ENCODE peak calls at places on chromosome 18, in five cellular contexts. One of them, this sample, is unnamed.

GRCh38 chr18:59690216-59691045 is 6.8 kb downstream of the CCBE1 start:
- DNase-seq in mesenchymal stem cell: no peak
- DNase-seq in activated CD8-positive, alpha-beta memory T cell treated with anti-CD3 and anti-CD28 coated beads for 1 hour: no peak
- DNase-seq in GM12891: no peak
- DNase-seq in EL: no peak
- DNase-seq in this sample: no peak

GRCh38 chr18:77062518-77063003 is 70.0 kb downstream of the MBP start:
- DNase-seq in mesenchymal stem cell: no peak
- DNase-seq in activated CD8-positive, alpha-beta memory T cell treated with anti-CD3 and anti-CD28 coated beads for 1 hour: no peak
- DNase-seq in GM12891: no peak
- DNase-seq in EL: peak
- DNase-seq in this sample: no peak

GRCh38 chr18:50051288-50051687 is 143.7 kb downstream of the MYO5B start:
- DNase-seq in mesenchymal stem cell: no peak
- DNase-seq in activated CD8-positive, alpha-beta memory T cell treated with anti-CD3 and anti-CD28 coated beads for 1 hour: no peak
- DNase-seq in GM12891: no peak
- DNase-seq in EL: peak
- DNase-seq in this sample: peak

GRCh38 chr18:49399003-49399402 is 61.4 kb downstream of the DYM start:
- DNase-seq in mesenchymal stem cell: peak
- DNase-seq in activated CD8-positive, alpha-beta memory T cell treated with anti-CD3 and anti-CD28 coated beads for 1 hour: no peak
- DNase-seq in GM12891: no peak
- DNase-seq in EL: peak
- DNase-seq in this sample: peak

GRCh38 chr18:13813271-13813849 is 10.6 kb upstream of the MC5R start:
- DNase-seq in mesenchymal stem cell: peak
- DNase-seq in activated CD8-positive, alpha-beta memory T cell treated with anti-CD3 and anti-CD28 coated beads for 1 hour: no peak
- DNase-seq in GM12891: peak
- DNase-seq in EL: peak
- DNase-seq in this sample: peak

GRCh38 chr18:35282353-35282752 is 7.7 kb downstream of the ZSCAN30 start:
- DNase-seq in mesenchymal stem cell: peak
- DNase-seq in activated CD8-positive, alpha-beta memory T cell treated with anti-CD3 and anti-CD28 coated beads for 1 hour: no peak
- DNase-seq in GM12891: no peak
- DNase-seq in EL: peak
- DNase-seq in this sample: peak

GRCh38 chr18:40250218-40250617 is 1704.8 kb upstream of the PIK3C3 start:
- DNase-seq in mesenchymal stem cell: no peak
- DNase-seq in activated CD8-positive, alpha-beta memory T cell treated with anti-CD3 and anti-CD28 coated beads for 1 hour: no peak
- DNase-seq in GM12891: no peak
- DNase-seq in EL: no peak
- DNase-seq in this sample: no peak

GRCh38 chr18:58247363-58247834 is 203.4 kb downstream of the NEDD4L start:
- DNase-seq in mesenchymal stem cell: no peak
- DNase-seq in activated CD8-positive, alpha-beta memory T cell treated with anti-CD3 and anti-CD28 coated beads for 1 hour: no peak
- DNase-seq in GM12891: no peak
- DNase-seq in EL: no peak
- DNase-seq in this sample: no peak

GRCh38 chr18:36942264-36942663 is 113.3 kb downstream of the KIAA1328 start:
- DNase-seq in mesenchymal stem cell: peak
- DNase-seq in activated CD8-positive, alpha-beta memory T cell treated with anti-CD3 and anti-CD28 coated beads for 1 hour: no peak
- DNase-seq in GM12891: peak
- DNase-seq in EL: peak
- DNase-seq in this sample: peak

GRCh38 chr18:24930974-24931373 is 421.0 kb downstream of the ZNF521 start:
- DNase-seq in mesenchymal stem cell: no peak
- DNase-seq in activated CD8-positive, alpha-beta memory T cell treated with anti-CD3 and anti-CD28 coated beads for 1 hour: no peak
- DNase-seq in GM12891: no peak
- DNase-seq in EL: no peak
- DNase-seq in this sample: no peak

GRCh38 chr18:50240083-50240563 is 26.2 kb downstream of the CFAP53 start:
- DNase-seq in mesenchymal stem cell: no peak
- DNase-seq in activated CD8-positive, alpha-beta memory T cell treated with anti-CD3 and anti-CD28 coated beads for 1 hour: no peak
- DNase-seq in GM12891: no peak
- DNase-seq in EL: peak
- DNase-seq in this sample: peak

GRCh38 chr18:78213365-78213994 is 766.1 kb upstream of the SALL3 start:
- DNase-seq in mesenchymal stem cell: no peak
- DNase-seq in activated CD8-positive, alpha-beta memory T cell treated with anti-CD3 and anti-CD28 coated beads for 1 hour: no peak
- DNase-seq in GM12891: no peak
- DNase-seq in EL: no peak
- DNase-seq in this sample: no peak

GRCh38 chr18:23902396-23902795 is 112.2 kb upstream of the TTC39C start:
- DNase-seq in mesenchymal stem cell: no peak
- DNase-seq in activated CD8-positive, alpha-beta memory T cell treated with anti-CD3 and anti-CD28 coated beads for 1 hour: no peak
- DNase-seq in GM12891: no peak
- DNase-seq in EL: no peak
- DNase-seq in this sample: no peak

GRCh38 chr18:49697757-49698595 is 115.4 kb downstream of the ACAA2 start:
- DNase-seq in mesenchymal stem cell: peak
- DNase-seq in activated CD8-positive, alpha-beta memory T cell treated with anti-CD3 and anti-CD28 coated beads for 1 hour: no peak
- DNase-seq in GM12891: no peak
- DNase-seq in EL: peak
- DNase-seq in this sample: no peak

GRCh38 chr18:28075501-28075900 is 101.4 kb downstream of the CDH2 start:
- DNase-seq in mesenchymal stem cell: peak
- DNase-seq in activated CD8-positive, alpha-beta memory T cell treated with anti-CD3 and anti-CD28 coated beads for 1 hour: no peak
- DNase-seq in GM12891: no peak
- DNase-seq in EL: peak
- DNase-seq in this sample: peak

GRCh38 chr18:34866739-34867138 is 156.6 kb downstream of the DTNA start:
- DNase-seq in mesenchymal stem cell: peak
- DNase-seq in activated CD8-positive, alpha-beta memory T cell treated with anti-CD3 and anti-CD28 coated beads for 1 hour: no peak
- DNase-seq in GM12891: no peak
- DNase-seq in EL: peak
- DNase-seq in this sample: peak

GRCh38 chr18:12827588-12827987 is 56.4 kb downstream of the PTPN2 start:
- DNase-seq in mesenchymal stem cell: no peak
- DNase-seq in activated CD8-positive, alpha-beta memory T cell treated with anti-CD3 and anti-CD28 coated beads for 1 hour: no peak
- DNase-seq in GM12891: no peak
- DNase-seq in EL: no peak
- DNase-seq in this sample: no peak

GRCh38 chr18:57727952-57728807 is 74.9 kb downstream of the ATP8B1 start:
- DNase-seq in mesenchymal stem cell: peak
- DNase-seq in activated CD8-positive, alpha-beta memory T cell treated with anti-CD3 and anti-CD28 coated beads for 1 hour: no peak
- DNase-seq in GM12891: no peak
- DNase-seq in EL: no peak
- DNase-seq in this sample: peak

GRCh38 chr18:9135912-9136314 is 668 bp upstream of the ANKRD12 start:
- DNase-seq in mesenchymal stem cell: peak
- DNase-seq in activated CD8-positive, alpha-beta memory T cell treated with anti-CD3 and anti-CD28 coated beads for 1 hour: no peak
- DNase-seq in GM12891: peak
- DNase-seq in EL: peak
- DNase-seq in this sample: peak

GRCh38 chr18:34771958-34772357 is 61.9 kb downstream of the DTNA start:
- DNase-seq in mesenchymal stem cell: no peak
- DNase-seq in activated CD8-positive, alpha-beta memory T cell treated with anti-CD3 and anti-CD28 coated beads for 1 hour: no peak
- DNase-seq in GM12891: no peak
- DNase-seq in EL: no peak
- DNase-seq in this sample: no peak

GRCh38 chr18:54647176-54647575 is 56.1 kb downstream of the DYNAP start:
- DNase-seq in mesenchymal stem cell: peak
- DNase-seq in activated CD8-positive, alpha-beta memory T cell treated with anti-CD3 and anti-CD28 coated beads for 1 hour: no peak
- DNase-seq in GM12891: no peak
- DNase-seq in EL: peak
- DNase-seq in this sample: peak

GRCh38 chr18:9595197-9595596 is 19.2 kb downstream of the PPP4R1 start:
- DNase-seq in mesenchymal stem cell: peak
- DNase-seq in activated CD8-positive, alpha-beta memory T cell treated with anti-CD3 and anti-CD28 coated beads for 1 hour: no peak
- DNase-seq in GM12891: no peak
- DNase-seq in EL: peak
- DNase-seq in this sample: peak

GRCh38 chr18:32714571-32715148 is 58.2 kb downstream of the KLHL14 start:
- DNase-seq in mesenchymal stem cell: peak
- DNase-seq in activated CD8-positive, alpha-beta memory T cell treated with anti-CD3 and anti-CD28 coated beads for 1 hour: no peak
- DNase-seq in GM12891: peak
- DNase-seq in EL: no peak
- DNase-seq in this sample: peak

This sample was measured in ELR.